ENCODE peak calls at places on chromosomes 11 and 22, in nine cellular contexts. One of them, this sample, is unnamed.

GRCh38 chr22:19962246-19962908 is 20.8 kb upstream of the TXNRD2 start:
- DNase-seq in astrocyte of the spinal cord: peak
- DNase-seq in heart right ventricle: peak
- DNase-seq in CD8-positive, alpha-beta memory T cell: peak
- DNase-seq in CD8-positive, alpha-beta T cell: no peak
- DNase-seq in suprapubic skin: no peak
- DNase-seq in adipocyte: peak
- DNase-seq in sigmoid colon: peak
- DNase-seq in right atrium auricular region: no peak
- DNase-seq in this sample: no peak

GRCh38 chr11:31500560-31500959 is 8.9 kb downstream of the IMMP1L start:
- DNase-seq in astrocyte of the spinal cord: no peak
- DNase-seq in heart right ventricle: no peak
- DNase-seq in CD8-positive, alpha-beta memory T cell: no peak
- DNase-seq in CD8-positive, alpha-beta T cell: no peak
- DNase-seq in suprapubic skin: no peak
- DNase-seq in adipocyte: no peak
- DNase-seq in sigmoid colon: no peak
- DNase-seq in right atrium auricular region: no peak
- DNase-seq in this sample: no peak

GRCh38 chr11:128520206-128520885 is 67.0 kb downstream of the ETS1 start:
- DNase-seq in astrocyte of the spinal cord: no peak
- DNase-seq in heart right ventricle: no peak
- DNase-seq in CD8-positive, alpha-beta memory T cell: no peak
- DNase-seq in CD8-positive, alpha-beta T cell: no peak
- DNase-seq in suprapubic skin: no peak
- DNase-seq in adipocyte: peak
- DNase-seq in sigmoid colon: no peak
- DNase-seq in right atrium auricular region: no peak
- DNase-seq in this sample: no peak

GRCh38 chr11:65440831-65441499 is 18.4 kb downstream of the NEAT1 start:
- DNase-seq in astrocyte of the spinal cord: peak
- DNase-seq in heart right ventricle: no peak
- DNase-seq in CD8-positive, alpha-beta memory T cell: no peak
- DNase-seq in CD8-positive, alpha-beta T cell: no peak
- DNase-seq in suprapubic skin: peak
- DNase-seq in adipocyte: peak
- DNase-seq in sigmoid colon: peak
- DNase-seq in right atrium auricular region: peak
- DNase-seq in this sample: no peak

GRCh38 chr11:43282607-43283440 is 29.0 kb upstream of the API5 start:
- DNase-seq in astrocyte of the spinal cord: peak
- DNase-seq in heart right ventricle: peak
- DNase-seq in CD8-positive, alpha-beta memory T cell: peak
- DNase-seq in CD8-positive, alpha-beta T cell: peak
- DNase-seq in suprapubic skin: no peak
- DNase-seq in adipocyte: peak
- DNase-seq in sigmoid colon: no peak
- DNase-seq in right atrium auricular region: no peak
- DNase-seq in this sample: no peak

GRCh38 chr11:820655-821512 is 2.2 kb downstream of the PNPLA2 start:
- DNase-seq in astrocyte of the spinal cord: no peak
- DNase-seq in heart right ventricle: peak
- DNase-seq in CD8-positive, alpha-beta memory T cell: no peak
- DNase-seq in CD8-positive, alpha-beta T cell: no peak
- DNase-seq in suprapubic skin: no peak
- DNase-seq in adipocyte: peak
- DNase-seq in sigmoid colon: peak
- DNase-seq in right atrium auricular region: peak
- DNase-seq in this sample: no peak

GRCh38 chr11:103359221-103359620 is 250.0 kb downstream of the DYNC2H1 start:
- DNase-seq in astrocyte of the spinal cord: peak
- DNase-seq in heart right ventricle: no peak
- DNase-seq in CD8-positive, alpha-beta memory T cell: no peak
- DNase-seq in CD8-positive, alpha-beta T cell: no peak
- DNase-seq in suprapubic skin: no peak
- DNase-seq in adipocyte: no peak
- DNase-seq in sigmoid colon: no peak
- DNase-seq in right atrium auricular region: no peak
- DNase-seq in this sample: no peak

GRCh38 chr11:58921778-58922390 is 17.4 kb upstream of the GLYATL1 start:
- DNase-seq in astrocyte of the spinal cord: no peak
- DNase-seq in heart right ventricle: no peak
- DNase-seq in CD8-positive, alpha-beta memory T cell: no peak
- DNase-seq in CD8-positive, alpha-beta T cell: no peak
- DNase-seq in suprapubic skin: no peak
- DNase-seq in adipocyte: no peak
- DNase-seq in sigmoid colon: no peak
- DNase-seq in right atrium auricular region: no peak
- DNase-seq in this sample: no peak

GRCh38 chr11:57402188-57403066 is 12.0 kb upstream of the PRG2 start:
- DNase-seq in astrocyte of the spinal cord: no peak
- DNase-seq in heart right ventricle: no peak
- DNase-seq in CD8-positive, alpha-beta memory T cell: no peak
- DNase-seq in CD8-positive, alpha-beta T cell: no peak
- DNase-seq in suprapubic skin: no peak
- DNase-seq in adipocyte: no peak
- DNase-seq in sigmoid colon: no peak
- DNase-seq in right atrium auricular region: no peak
- DNase-seq in this sample: no peak

GRCh38 chr11:120326228-120326627 is 1.1 kb downstream of the TLCD5 start:
- DNase-seq in astrocyte of the spinal cord: peak
- DNase-seq in heart right ventricle: no peak
- DNase-seq in CD8-positive, alpha-beta memory T cell: no peak
- DNase-seq in CD8-positive, alpha-beta T cell: no peak
- DNase-seq in suprapubic skin: no peak
- DNase-seq in adipocyte: peak
- DNase-seq in sigmoid colon: no peak
- DNase-seq in right atrium auricular region: no peak
- DNase-seq in this sample: peak
- H3K4me3 ChIP-seq in astrocyte of the spinal cord: peak
- H3K4me3 ChIP-seq in heart right ventricle: peak
- H3K4me3 ChIP-seq in CD8-positive, alpha-beta memory T cell: no peak
- H3K4me3 ChIP-seq in CD8-positive, alpha-beta T cell: no peak
- H3K4me3 ChIP-seq in suprapubic skin: peak
- H3K4me3 ChIP-seq in adipocyte: peak
- H3K4me3 ChIP-seq in sigmoid colon: no peak
- H3K4me3 ChIP-seq in right atrium auricular region: peak
- H3K4me3 ChIP-seq in this sample: peak

GRCh38 chr22:49051491-49052022 is 776.1 kb downstream of the BRD1 start:
- DNase-seq in astrocyte of the spinal cord: no peak
- DNase-seq in heart right ventricle: no peak
- DNase-seq in CD8-positive, alpha-beta memory T cell: no peak
- DNase-seq in CD8-positive, alpha-beta T cell: no peak
- DNase-seq in suprapubic skin: peak
- DNase-seq in adipocyte: no peak
- DNase-seq in sigmoid colon: no peak
- DNase-seq in right atrium auricular region: no peak
- DNase-seq in this sample: no peak
- H3K4me3 ChIP-seq in astrocyte of the spinal cord: peak
- H3K4me3 ChIP-seq in heart right ventricle: peak
- H3K4me3 ChIP-seq in CD8-positive, alpha-beta memory T cell: no peak
- H3K4me3 ChIP-seq in CD8-positive, alpha-beta T cell: peak
- H3K4me3 ChIP-seq in suprapubic skin: peak
- H3K4me3 ChIP-seq in adipocyte: peak
- H3K4me3 ChIP-seq in sigmoid colon: peak
- H3K4me3 ChIP-seq in right atrium auricular region: peak
- H3K4me3 ChIP-seq in this sample: no peak

DNA sequence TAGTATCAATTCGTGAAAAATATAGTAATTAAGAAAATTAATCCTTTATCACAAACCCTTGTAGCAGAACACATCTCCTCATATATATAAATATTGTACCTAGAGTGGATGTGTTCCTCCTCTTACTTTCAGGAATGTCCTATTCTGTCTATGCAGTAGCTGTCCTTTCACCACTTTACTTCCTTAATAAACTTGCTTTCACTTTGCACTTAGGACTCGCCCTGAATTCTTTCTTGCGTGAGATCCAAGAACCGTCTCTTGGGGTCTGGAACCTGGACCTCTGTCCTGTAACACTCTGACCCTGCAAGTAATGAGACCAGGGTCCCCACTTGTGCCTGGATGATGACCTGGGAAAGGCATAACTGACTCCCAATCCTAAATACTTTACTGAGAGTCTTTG is 69.5 kb downstream of the FAM168A start:
- DNase-seq in astrocyte of the spinal cord: no peak
- DNase-seq in heart right ventricle: no peak
- DNase-seq in CD8-positive, alpha-beta memory T cell: no peak
- DNase-seq in CD8-positive, alpha-beta T cell: no peak
- DNase-seq in suprapubic skin: no peak
- DNase-seq in adipocyte: no peak
- DNase-seq in sigmoid colon: no peak
- DNase-seq in right atrium auricular region: no peak
- DNase-seq in this sample: no peak
- H3K4me3 ChIP-seq in astrocyte of the spinal cord: no peak
- H3K4me3 ChIP-seq in heart right ventricle: peak
- H3K4me3 ChIP-seq in CD8-positive, alpha-beta memory T cell: no peak
- H3K4me3 ChIP-seq in CD8-positive, alpha-beta T cell: no peak
- H3K4me3 ChIP-seq in suprapubic skin: peak
- H3K4me3 ChIP-seq in adipocyte: peak
- H3K4me3 ChIP-seq in sigmoid colon: peak
- H3K4me3 ChIP-seq in right atrium auricular region: peak
- H3K4me3 ChIP-seq in this sample: no peak

GRCh38 chr11:130452941-130453340 is 4.5 kb downstream of the ADAMTS15 start:
- DNase-seq in astrocyte of the spinal cord: no peak
- DNase-seq in heart right ventricle: peak
- DNase-seq in CD8-positive, alpha-beta memory T cell: no peak
- DNase-seq in CD8-positive, alpha-beta T cell: no peak
- DNase-seq in suprapubic skin: no peak
- DNase-seq in adipocyte: no peak
- DNase-seq in sigmoid colon: no peak
- DNase-seq in right atrium auricular region: no peak
- DNase-seq in this sample: no peak

GRCh38 chr11:130449996-130450419 is 1.6 kb downstream of the ADAMTS15 start:
- DNase-seq in astrocyte of the spinal cord: peak
- DNase-seq in heart right ventricle: peak
- DNase-seq in CD8-positive, alpha-beta memory T cell: no peak
- DNase-seq in CD8-positive, alpha-beta T cell: no peak
- DNase-seq in suprapubic skin: peak
- DNase-seq in adipocyte: peak
- DNase-seq in sigmoid colon: peak
- DNase-seq in right atrium auricular region: peak
- DNase-seq in this sample: no peak

GRCh38 chr11:130452171-130452570 is 3.7 kb downstream of the ADAMTS15 start:
- DNase-seq in astrocyte of the spinal cord: no peak
- DNase-seq in heart right ventricle: no peak
- DNase-seq in CD8-positive, alpha-beta memory T cell: no peak
- DNase-seq in CD8-positive, alpha-beta T cell: no peak
- DNase-seq in suprapubic skin: no peak
- DNase-seq in adipocyte: peak
- DNase-seq in sigmoid colon: no peak
- DNase-seq in right atrium auricular region: no peak
- DNase-seq in this sample: no peak

GRCh38 chr11:130449246-130449990 is 973 bp downstream of the ADAMTS15 start:
- DNase-seq in astrocyte of the spinal cord: peak
- DNase-seq in heart right ventricle: no peak
- DNase-seq in CD8-positive, alpha-beta memory T cell: no peak
- DNase-seq in CD8-positive, alpha-beta T cell: no peak
- DNase-seq in suprapubic skin: no peak
- DNase-seq in adipocyte: peak
- DNase-seq in sigmoid colon: no peak
- DNase-seq in right atrium auricular region: no peak
- DNase-seq in this sample: no peak

DNA sequence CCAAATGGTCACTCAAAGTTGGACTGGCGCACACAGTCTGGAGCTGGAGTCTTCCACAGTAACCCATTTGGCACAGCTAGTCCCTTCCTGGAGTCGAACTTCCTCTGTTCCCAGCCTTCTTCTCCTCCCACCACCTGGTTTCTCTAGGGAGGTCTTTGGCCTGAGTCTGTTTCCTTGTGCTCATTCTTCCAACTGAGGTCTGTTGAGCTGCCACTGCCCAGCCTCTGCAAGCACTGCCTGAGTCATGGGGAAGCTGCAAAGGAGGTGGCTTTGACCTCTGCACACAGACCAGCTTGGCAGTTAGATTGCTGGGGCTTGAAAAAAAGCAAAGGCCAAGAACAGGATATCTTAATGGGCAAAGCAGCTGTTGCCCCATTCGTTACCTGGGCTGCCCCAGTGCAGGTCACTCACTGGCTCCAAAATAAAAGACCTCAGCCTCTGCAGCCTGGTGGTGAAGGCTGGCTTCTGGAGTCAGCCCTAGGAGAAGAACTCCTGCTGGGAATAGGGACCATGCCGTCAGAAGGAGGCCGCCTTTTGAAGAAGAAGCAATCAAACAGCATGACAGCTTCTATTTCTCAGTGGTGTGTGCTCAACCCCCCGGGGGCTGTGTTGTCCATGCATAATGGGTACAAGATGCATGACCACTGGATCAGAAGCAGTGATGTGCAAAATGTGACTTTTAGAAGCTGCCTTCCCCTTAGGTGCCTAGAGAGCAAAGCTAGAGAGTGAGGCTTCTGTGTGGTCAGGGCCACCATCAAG is 3.0 kb downstream of the ADAMTS15 start:
- DNase-seq in astrocyte of the spinal cord: peak
- DNase-seq in heart right ventricle: peak
- DNase-seq in CD8-positive, alpha-beta memory T cell: no peak
- DNase-seq in CD8-positive, alpha-beta T cell: no peak
- DNase-seq in suprapubic skin: no peak
- DNase-seq in adipocyte: peak
- DNase-seq in sigmoid colon: no peak
- DNase-seq in right atrium auricular region: peak
- DNase-seq in this sample: no peak
- H3K4me3 ChIP-seq in astrocyte of the spinal cord: peak
- H3K4me3 ChIP-seq in heart right ventricle: peak
- H3K4me3 ChIP-seq in CD8-positive, alpha-beta memory T cell: no peak
- H3K4me3 ChIP-seq in CD8-positive, alpha-beta T cell: no peak
- H3K4me3 ChIP-seq in suprapubic skin: peak
- H3K4me3 ChIP-seq in adipocyte: peak
- H3K4me3 ChIP-seq in sigmoid colon: no peak
- H3K4me3 ChIP-seq in right atrium auricular region: peak
- H3K4me3 ChIP-seq in this sample: no peak

DNA sequence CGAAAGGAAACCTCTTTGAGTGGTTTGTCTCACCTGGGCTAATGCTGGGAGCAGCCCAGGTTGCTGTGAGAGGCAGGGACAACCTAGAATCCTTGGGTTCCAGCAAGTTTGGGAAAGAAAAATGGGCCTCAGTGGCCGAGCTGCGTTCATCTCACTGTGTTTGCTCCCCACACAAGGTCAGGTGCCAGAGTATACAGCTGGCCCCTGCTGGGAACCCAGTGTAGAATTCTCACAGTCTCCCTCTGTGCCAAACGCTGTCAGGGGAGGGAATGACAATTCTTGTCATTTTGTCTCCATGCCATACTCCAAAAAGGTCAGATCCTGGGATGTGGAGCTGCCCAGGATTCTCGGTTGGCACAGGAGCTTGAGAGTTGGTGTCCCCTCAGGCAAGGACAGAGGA is 4.3 kb downstream of the DGKZ start:
- DNase-seq in astrocyte of the spinal cord: no peak
- DNase-seq in heart right ventricle: no peak
- DNase-seq in CD8-positive, alpha-beta memory T cell: no peak
- DNase-seq in CD8-positive, alpha-beta T cell: no peak
- DNase-seq in suprapubic skin: no peak
- DNase-seq in adipocyte: no peak
- DNase-seq in sigmoid colon: no peak
- DNase-seq in right atrium auricular region: no peak
- DNase-seq in this sample: no peak
- H3K4me3 ChIP-seq in astrocyte of the spinal cord: no peak
- H3K4me3 ChIP-seq in heart right ventricle: peak
- H3K4me3 ChIP-seq in CD8-positive, alpha-beta memory T cell: peak
- H3K4me3 ChIP-seq in CD8-positive, alpha-beta T cell: peak
- H3K4me3 ChIP-seq in suprapubic skin: peak
- H3K4me3 ChIP-seq in adipocyte: no peak
- H3K4me3 ChIP-seq in sigmoid colon: no peak
- H3K4me3 ChIP-seq in right atrium auricular region: no peak
- H3K4me3 ChIP-seq in this sample: no peak